ENCODE peak calls at places on chromosomes 16 and 17, in four cellular contexts. W, R, Q and I are unnamed samples.

GRCh38 chr16:88805887-88806393 is 2.4 kb downstream of the CDT1 start:
- DNase-seq in W (no peak), R (no peak), Q (no peak), I (no peak)

GRCh38 chr16:74865922-74866598 is 91.4 kb upstream of the FA2H start:
- DNase-seq in Q (peak), W (no peak), R (peak), I (no peak)

GRCh38 chr17:50347894-50348291 is 2.0 kb downstream of the XYLT2 start:
- DNase-seq in Q (no peak), R (no peak), W (no peak), I (no peak)

GRCh38 chr17:31835984-31836383 is 23.1 kb downstream of the COPRS start:
- DNase-seq in W (no peak), Q (no peak), R (no peak), I (no peak)

GRCh38 chr17:76623271-76624146 is 20.0 kb downstream of the ST6GALNAC1 start:
- DNase-seq in W (no peak), Q (no peak), R (peak), I (peak)

GRCh38 chr17:11986939-11987329 is 10.3 kb downstream of the ZNF18 start:
- DNase-seq in Q (no peak), W (no peak), R (peak), I (peak)

GRCh38 chr16:81216114-81216513 is 22.4 kb upstream of the BCO1 start:
- DNase-seq in Q (no peak), W (no peak), R (no peak), I (no peak)

GRCh38 chr16:16120382-16121184 is 102.7 kb downstream of the ABCC6 start:
- DNase-seq in W (no peak), Q (no peak), R (no peak), I (no peak)

GRCh38 chr16:75475420-75475847 is 10.9 kb upstream of the TMEM170A start:
- DNase-seq in R (no peak), Q (no peak), W (no peak), I (no peak)

GRCh38 chr17:61570118-61570517 is 20.9 kb downstream of the NACA2 start:
- DNase-seq in R (no peak), W (no peak), Q (no peak), I (no peak)

GRCh38 chr17:31392856-31393748 is 1.6 kb downstream of the RAB11FIP4 start:
- DNase-seq in Q (no peak), W (no peak), R (no peak), I (no peak)

GRCh38 chr17:79739148-79740062 is 8.7 kb downstream of the ENPP7 start:
- DNase-seq in R (peak), Q (no peak), W (no peak), I (no peak)

GRCh38 chr17:40480501-40481003 is 20.9 kb downstream of the TNS4 start:
- DNase-seq in R (peak), Q (no peak), W (peak), I (no peak)

GRCh38 chr17:55842405-55843158 is 91.7 kb downstream of the PCTP start:
- DNase-seq in W (no peak), R (no peak), Q (no peak), I (no peak)

GRCh38 chr16:67801889-67802288 is 4.5 kb downstream of the RANBP10 start:
- DNase-seq in W (peak), Q (no peak), R (no peak), I (no peak)

GRCh38 chr17:58202859-58203258 is 10.3 kb downstream of the EPX start:
- DNase-seq in R (no peak), Q (no peak), W (no peak), I (no peak)

GRCh38 chr16:27113341-27113841 is 46.7 kb downstream of the C16orf82 start:
- DNase-seq in W (peak), R (peak), Q (no peak), I (no peak)

GRCh38 chr16:31130899-31131298 is 4.6 kb downstream of the PRSS8 start:
- DNase-seq in R (no peak), W (no peak), Q (no peak), I (no peak)

GRCh38 chr16:82294874-82295273 is 124.8 kb upstream of the MPHOSPH6 start:
- DNase-seq in W (no peak), R (no peak), Q (no peak), I (no peak)

GRCh38 chr17:32319548-32319905 is 22.4 kb downstream of the C17orf75 start:
- DNase-seq in Q (peak), R (peak), W (peak), I (no peak)

GRCh38 chr17:41988418-41988817 is 21.8 kb downstream of the CNP start:
- DNase-seq in R (no peak), W (no peak), Q (no peak), I (no peak)

GRCh38 chr17:41996855-41997164 is 20.4 kb downstream of the DNAJC7 start:
- DNase-seq in R (no peak), W (no peak), Q (no peak), I (no peak)

GRCh38 chr17:41989702-41990419 is 23.3 kb downstream of the CNP start:
- DNase-seq in R (peak), W (no peak), Q (no peak), I (no peak)

GRCh38 chr17:41987642-41988041 is 21.0 kb downstream of the CNP start:
- DNase-seq in Q (no peak), W (no peak), R (no peak), I (no peak)

GRCh38 chr17:41992576-41992975 is 24.7 kb downstream of the DNAJC7 start:
- DNase-seq in Q (no peak), W (no peak), R (no peak), I (no peak)
- TF ChIP-seq SUZ12 in Q (no peak), W (no peak), R (no peak), I (no peak)

GRCh38 chr16:86498661-86499493 is 11.4 kb upstream of the FOXF1 start:
- DNase-seq in Q (no peak), R (no peak), W (no peak), I (no peak)
- H3K4me3 ChIP-seq in Q (no peak), R (no peak), W (no peak), I (peak)

GRCh38 chr16:19560078-19560477 is 4.6 kb downstream of the VPS35L start:
- DNase-seq in Q (no peak), W (no peak), R (no peak), I (no peak)

GRCh38 chr16:19555186-19555937 is at the start of gene VPS35L:
- DNase-seq in Q (peak), R (peak), W (peak), I (peak)

GRCh38 chr16:19559242-19559910 is 3.9 kb downstream of the VPS35L start:
- DNase-seq in Q (no peak), R (peak), W (no peak), I (no peak)

DNA sequence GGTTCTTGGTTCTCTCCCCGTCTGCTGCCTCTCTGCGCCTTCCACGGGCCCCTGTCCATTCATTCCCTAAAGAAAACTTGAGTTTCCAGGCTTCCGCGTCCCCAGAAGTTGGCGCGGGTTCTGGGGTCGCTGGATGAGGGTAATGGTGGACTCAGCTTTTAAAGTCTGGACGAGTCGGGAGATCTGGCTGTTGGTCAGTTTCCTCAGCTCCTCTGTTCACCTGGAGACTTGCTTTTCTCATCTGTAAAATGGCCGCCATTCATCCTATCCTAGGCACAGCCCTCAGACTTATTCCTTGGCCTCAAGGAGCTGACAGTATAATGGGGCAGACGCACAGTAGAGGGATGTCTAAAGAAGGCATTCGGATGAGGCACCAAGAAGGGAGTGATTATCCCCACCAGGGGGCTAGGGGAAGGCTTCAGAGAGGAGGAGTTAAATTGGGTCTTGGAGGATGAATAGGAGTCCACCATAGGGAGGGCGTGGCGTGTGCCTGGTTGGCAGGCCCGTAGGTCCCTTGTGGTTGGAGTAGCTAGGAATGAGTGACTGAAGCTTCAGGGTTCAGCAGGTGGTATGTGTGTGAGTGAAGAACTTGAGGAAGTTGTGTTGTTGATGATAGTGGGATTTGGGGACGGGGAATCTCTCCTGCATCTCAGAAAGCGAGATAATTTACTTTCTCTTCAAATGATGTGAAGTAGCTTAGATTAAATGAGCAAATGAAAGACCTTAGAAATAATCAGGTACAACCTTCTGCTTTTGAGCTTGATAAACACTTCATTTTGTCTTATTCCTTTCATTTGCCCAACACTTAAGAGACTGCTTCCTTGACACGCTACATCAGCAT is 655 bp downstream of the VPS35L start:
- DNase-seq in W (peak), R (no peak), Q (peak), I (peak)
- TF ChIP-seq YY1 in W (peak), R (no peak), Q (peak), I (no peak)

DNA sequence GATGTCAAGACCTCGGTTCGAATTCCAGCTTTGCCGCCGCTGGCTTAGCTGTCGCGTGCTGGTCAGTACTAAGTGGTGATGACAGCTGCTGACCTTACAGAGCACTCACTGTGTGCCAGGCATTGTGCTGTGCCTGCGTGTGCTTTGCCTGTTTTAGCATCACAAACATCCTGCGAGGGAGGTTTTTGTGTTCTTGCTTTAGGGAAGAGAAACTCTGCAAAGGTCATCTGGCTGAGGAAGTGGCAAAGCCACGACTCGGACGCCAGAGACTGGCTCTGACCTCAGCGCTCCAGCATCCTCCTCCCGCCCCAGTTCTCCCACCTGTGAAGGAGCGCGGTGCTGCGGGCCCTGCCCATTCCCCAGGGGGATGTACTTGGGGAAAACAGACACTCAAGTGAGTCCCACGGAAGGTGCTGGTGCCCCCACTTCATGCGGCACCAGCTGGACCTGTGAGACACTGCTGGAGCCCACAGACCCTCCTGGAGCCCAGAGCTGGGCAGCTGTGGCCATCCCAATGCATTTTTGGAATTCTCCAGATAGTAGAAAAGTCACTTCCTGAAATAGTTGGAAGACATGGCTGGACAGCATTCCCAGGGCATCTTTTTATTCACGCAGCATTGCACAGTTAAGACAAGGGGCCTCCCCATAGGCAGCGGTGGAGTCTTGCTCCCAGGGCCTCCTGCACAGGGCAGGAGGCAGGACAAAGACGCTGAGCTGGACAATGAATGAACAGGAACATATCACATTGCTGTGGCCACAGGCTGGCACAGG is 20.0 kb upstream of the HERPUD1 start:
- DNase-seq in R (no peak), W (peak), Q (no peak), I (no peak)
- TF ChIP-seq SUZ12 in R (no peak), W (no peak), Q (no peak), I (no peak)

GRCh38 chr17:38427160-38427949 is 909 bp upstream of the ARHGAP23 start:
- DNase-seq in W (no peak), Q (no peak), R (no peak), I (no peak)
- H3K4me3 ChIP-seq in W (peak), Q (peak), R (peak), I (peak)

GRCh38 chr16:3717235-3718018 is at the start of gene TRAP1:
- DNase-seq in R (peak), W (peak), Q (no peak), I (no peak)

GRCh38 chr16:3715430-3715829 is 1.9 kb downstream of the TRAP1 start:
- DNase-seq in W (no peak), Q (no peak), R (no peak), I (no peak)

GRCh38 chr16:3718628-3719027 is 1.3 kb upstream of the TRAP1 start:
- DNase-seq in W (no peak), R (no peak), Q (no peak), I (no peak)

GRCh38 chr16:3718019-3718391 is 681 bp upstream of the TRAP1 start:
- DNase-seq in W (no peak), R (no peak), Q (no peak), I (no peak)

GRCh38 chr16:3716831-3717234 is 491 bp downstream of the TRAP1 start:
- DNase-seq in R (no peak), W (no peak), Q (no peak), I (no peak)
- TF ChIP-seq YY1 in R (no peak), W (no peak), Q (no peak), I (no peak)

DNA sequence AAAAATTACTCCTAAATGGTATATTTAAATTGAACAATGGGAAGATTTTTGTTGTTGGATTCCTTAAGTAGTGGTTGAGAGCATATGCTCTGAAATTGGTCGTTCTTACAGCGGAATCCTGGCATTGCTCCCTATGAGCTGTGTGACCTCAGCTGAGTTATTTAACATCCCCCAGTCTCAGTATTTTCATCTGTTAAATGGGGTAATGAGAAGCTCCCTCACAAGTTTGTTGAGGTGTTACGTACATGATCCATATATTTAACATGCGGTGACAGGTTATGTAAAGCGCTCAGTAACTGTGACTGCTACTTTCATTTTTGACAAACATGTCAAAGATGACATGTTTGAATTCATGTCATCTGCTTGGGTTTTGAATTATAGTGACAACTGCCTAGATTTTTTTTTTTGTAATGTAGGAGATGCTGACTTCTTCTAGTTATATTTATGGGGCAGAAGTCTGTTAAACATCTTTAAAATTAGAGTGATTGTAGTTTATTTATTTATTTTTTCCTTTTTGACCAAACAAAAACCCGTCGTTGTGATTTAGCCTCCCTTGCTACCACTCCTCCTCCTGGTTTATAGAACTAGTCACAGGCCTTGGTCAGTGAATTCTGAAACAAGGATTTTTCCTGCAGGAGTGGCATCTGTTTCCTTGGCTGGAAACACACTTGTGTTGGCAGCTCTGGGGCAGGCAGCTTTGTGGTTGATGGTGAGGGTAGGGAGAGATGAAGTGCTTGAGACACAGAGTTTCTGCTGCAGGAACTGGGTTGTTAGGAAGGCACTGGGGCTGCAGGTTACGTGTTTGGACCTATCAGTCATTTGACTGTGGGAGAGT is 268.8 kb downstream of the SNX29 start:
- DNase-seq in Q (no peak), W (no peak), R (no peak), I (no peak)
- TF ChIP-seq SUZ12 in Q (no peak), W (no peak), R (no peak), I (no peak)

GRCh38 chr17:4553669-4554068 is 1.5 kb downstream of the MYBBP1A start:
- DNase-seq in Q (no peak), R (no peak), W (no peak), I (no peak)
- H3K4me3 ChIP-seq in Q (peak), R (no peak), W (peak), I (peak)